ENCODE peak calls at places on chromosomes 11 and 22, in five cellular contexts. M, L, V, T and S are unnamed samples.

GRCh38 chr22:50704510-50705218 is 32.0 kb downstream of the SHANK3 start:
- DNase-seq in L (no peak), T (no peak), V (no peak), M (no peak), S (no peak)

GRCh38 chr22:49404576-49405199 is 423.0 kb downstream of the BRD1 start:
- DNase-seq in M (no peak), L (no peak), T (no peak), V (no peak), S (no peak)

GRCh38 chr11:66126064-66126463 is 56.0 kb downstream of the PACS1 start:
- DNase-seq in T (peak), V (peak), L (no peak), M (no peak), S (peak)

GRCh38 chr11:59226396-59226795 is 13.7 kb upstream of the MPEG1 start:
- DNase-seq in M (no peak), T (no peak), V (no peak), L (no peak), S (no peak)

GRCh38 chr22:24185001-24185500 is 3.8 kb downstream of the SUSD2 start:
- DNase-seq in T (no peak), L (no peak), V (no peak), M (no peak), S (no peak)

GRCh38 chr22:39748877-39749276 is 144.7 kb downstream of the ENTHD1 start:
- DNase-seq in M (peak), T (no peak), V (peak), L (no peak), S (no peak)

GRCh38 chr11:2586793-2587131 is 113.0 kb downstream of the KCNQ1OT1 start:
- DNase-seq in L (no peak), T (no peak), M (no peak), V (no peak), S (no peak)

GRCh38 chr22:28608546-28608945 is 71.1 kb downstream of the TTC28 start:
- DNase-seq in V (no peak), T (no peak), L (no peak), M (no peak), S (no peak)

GRCh38 chr11:82980292-82980691 is 78.8 kb downstream of the DDIAS start:
- DNase-seq in L (no peak), T (no peak), V (peak), M (peak), S (peak)

GRCh38 chr22:20523118-20523983 is 15.9 kb downstream of the MED15 start:
- DNase-seq in T (peak), L (no peak), V (no peak), M (peak), S (no peak)

GRCh38 chr22:38955926-38956325 is 1.5 kb upstream of the APOBEC3A start:
- DNase-seq in M (no peak), V (no peak), T (no peak), L (no peak), S (no peak)

GRCh38 chr11:50037282-50037681 is 4.6 kb downstream of the OR4C45 start:
- DNase-seq in L (no peak), M (no peak), V (no peak), T (no peak), S (no peak)

GRCh38 chr11:28615542-28615941 is 507.4 kb downstream of the METTL15 start:
- DNase-seq in V (no peak), M (no peak), T (no peak), L (no peak), S (no peak)

GRCh38 chr11:17479284-17480214 is 2.9 kb upstream of the ABCC8 start:
- DNase-seq in V (peak), T (no peak), M (peak), L (no peak), S (peak)

GRCh38 chr11:75492181-75492820 is 33.4 kb downstream of the GDPD5 start:
- DNase-seq in V (peak), M (peak), L (no peak), T (peak), S (peak)

GRCh38 chr11:131579932-131580387 is 209.5 kb downstream of the NTM start:
- DNase-seq in T (peak), V (peak), M (peak), L (no peak), S (no peak)

GRCh38 chr11:120121914-120122473 is 15.9 kb downstream of the TRIM29 start:
- DNase-seq in M (no peak), V (peak), L (no peak), T (no peak), S (peak)

GRCh38 chr11:45659818-45660160 is 5.6 kb downstream of the CHST1 start:
- DNase-seq in V (no peak), M (no peak), T (no peak), L (no peak), S (no peak)

GRCh38 chr11:3664032-3664630 is 7.1 kb downstream of the CHRNA10 start:
- DNase-seq in M (no peak), V (no peak), L (no peak), T (no peak), S (no peak)

GRCh38 chr11:62851807-62852522 is 12.6 kb upstream of the WDR74 start:
- DNase-seq in T (peak), L (no peak), M (no peak), V (no peak), S (no peak)